ENCODE peak calls at places on chromosomes 6 and 20, in seven cellular contexts. A is aorta, C is heart right ventricle, D is fibroblast of lung, R is H1, N is cardiac muscle cell, I is esophagus muscularis mucosa. X is an unnamed sample. For H3K4me1, the result is how much of the 10 kb centered on the place peaks cover.

GRCh38 chr6:158608221-158608620 is 36.3 kb downstream of the DYNLT1 start:
- DNase-seq in D (no peak), N (no peak), A (no peak), C (no peak), I (no peak), R (no peak), X (no peak)

GRCh38 chr6:75345413-75345812 is 60.8 kb upstream of the TMEM30A start:
- DNase-seq in I (no peak), R (no peak), C (no peak), N (no peak), D (no peak), A (no peak), X (no peak)

GRCh38 chr6:69917834-69918233 is 51.5 kb downstream of the COL19A1 start:
- DNase-seq in R (no peak), C (no peak), N (peak), I (no peak), D (peak), A (no peak), X (no peak)

GRCh38 chr6:161901740-161902426 is 628.0 kb upstream of the AGPAT4 start:
- DNase-seq in I (no peak), D (peak), A (no peak), C (no peak), R (no peak), N (no peak), X (no peak)

GRCh38 chr20:38610521-38610920 is 8.9 kb downstream of the ARHGAP40 start:
- DNase-seq in D (peak), N (peak), C (no peak), A (no peak), R (no peak), I (no peak), X (no peak)

GRCh38 chr6:139765825-139766285 is 391.4 kb upstream of the CITED2 start:
- DNase-seq in N (peak), D (peak), I (no peak), A (no peak), R (no peak), C (no peak), X (no peak)

GRCh38 chr6:152123076-152123475 is 315.6 kb downstream of the ESR1 start:
- DNase-seq in C (no peak), N (no peak), I (no peak), R (no peak), A (no peak), D (no peak), X (no peak)

GRCh38 chr6:112311950-112312547 is 35.1 kb upstream of the RFPL4B start:
- DNase-seq in I (no peak), C (no peak), R (no peak), N (peak), A (no peak), D (no peak), X (no peak)

GRCh38 chr6:105501945-105502344 is 99.1 kb upstream of the PREP start:
- DNase-seq in A (no peak), I (no peak), D (no peak), C (no peak), R (no peak), N (no peak), X (no peak)

GRCh38 chr6:41634657-41635056 is 3.6 kb upstream of the MDFI start:
- DNase-seq in A (peak), N (peak), R (no peak), D (peak), I (no peak), C (no peak), X (no peak)

GRCh38 chr6:43926644-43927524 is 156.9 kb downstream of the VEGFA start:
- DNase-seq in A (peak), N (peak), D (peak), I (no peak), R (peak), C (no peak), X (no peak)

GRCh38 chr6:28081486-28081751 is 1.1 kb downstream of the ZNF165 start:
- DNase-seq in R (no peak), A (no peak), I (no peak), C (no peak), N (no peak), D (peak), X (no peak)

GRCh38 chr20:23119456-23120216 is 33.5 kb upstream of the CD93 start:
- DNase-seq in C (no peak), I (no peak), R (no peak), D (no peak), N (no peak), A (peak), X (no peak)

GRCh38 chr6:130524552-130524951 is 158.7 kb downstream of the TMEM200A start:
- DNase-seq in R (no peak), I (no peak), D (no peak), A (no peak), C (no peak), N (no peak), X (no peak)

GRCh38 chr6:134999107-134999506 is 49.2 kb upstream of the ALDH8A1 start:
- DNase-seq in D (no peak), C (no peak), N (no peak), I (no peak), A (no peak), R (no peak), X (no peak)

GRCh38 chr6:35757461-35758123 is 18.8 kb upstream of the CLPSL2 start:
- DNase-seq in C (no peak), A (no peak), N (peak), I (no peak), R (no peak), D (peak), X (no peak)

GRCh38 chr6:169839493-169839892 is 88.1 kb downstream of the ERMARD start:
- DNase-seq in I (peak), C (no peak), R (no peak), A (peak), D (no peak), N (no peak), X (no peak)

GRCh38 chr6:40391851-40392595 is 195.1 kb downstream of the LRFN2 start:
- DNase-seq in D (no peak), R (no peak), A (no peak), N (no peak), I (peak), C (no peak), X (no peak)

GRCh38 chr6:38170666-38171065 is 351.1 kb downstream of the ZFAND3 start:
- DNase-seq in N (no peak), I (no peak), R (no peak), D (no peak), C (no peak), A (peak), X (no peak)

GRCh38 chr6:42471116-42471515 is 19.4 kb upstream of the TRERF1 start:
- DNase-seq in N (no peak), I (no peak), R (no peak), A (no peak), C (no peak), D (no peak), X (no peak)

GRCh38 chr6:906920-907319 is 214.0 kb upstream of the EXOC2 start:
- DNase-seq in I (no peak), C (no peak), D (peak), R (no peak), A (no peak), N (no peak), X (no peak)

GRCh38 chr6:12313992-12314589 is 23.9 kb downstream of the EDN1 start:
- DNase-seq in N (no peak), D (peak), A (no peak), R (no peak), I (peak), C (no peak), X (no peak)

GRCh38 chr20:37336369-37337207 is 9.4 kb upstream of the SRC start:
- DNase-seq in D (peak), N (peak), A (peak), I (no peak), R (no peak), C (peak), X (no peak)

GRCh38 chr6:41966961-41967311 is 25.3 kb upstream of the CCND3 start:
- DNase-seq in I (no peak), D (peak), N (peak), R (no peak), A (no peak), C (no peak), X (no peak)

GRCh38 chr6:48957781-48958180 is 505.3 kb downstream of the MMUT start:
- DNase-seq in C (no peak), A (no peak), N (peak), D (no peak), I (no peak), R (no peak), X (no peak)

GRCh38 chr6:135568366-135568765 is 70.8 kb upstream of the AHI1 start:
- DNase-seq in N (peak), D (peak), C (no peak), I (no peak), A (no peak), R (no peak), X (no peak)

GRCh38 chr6:108732101-108732870 is 115.9 kb upstream of the ARMC2 start:
- DNase-seq in I (no peak), A (no peak), N (no peak), R (no peak), D (peak), C (no peak), X (no peak)

GRCh38 chr20:58603656-58604184 is 47.4 kb upstream of the STX16 start:
- DNase-seq in R (no peak), A (no peak), I (no peak), C (no peak), D (peak), N (no peak), X (no peak)

DNA sequence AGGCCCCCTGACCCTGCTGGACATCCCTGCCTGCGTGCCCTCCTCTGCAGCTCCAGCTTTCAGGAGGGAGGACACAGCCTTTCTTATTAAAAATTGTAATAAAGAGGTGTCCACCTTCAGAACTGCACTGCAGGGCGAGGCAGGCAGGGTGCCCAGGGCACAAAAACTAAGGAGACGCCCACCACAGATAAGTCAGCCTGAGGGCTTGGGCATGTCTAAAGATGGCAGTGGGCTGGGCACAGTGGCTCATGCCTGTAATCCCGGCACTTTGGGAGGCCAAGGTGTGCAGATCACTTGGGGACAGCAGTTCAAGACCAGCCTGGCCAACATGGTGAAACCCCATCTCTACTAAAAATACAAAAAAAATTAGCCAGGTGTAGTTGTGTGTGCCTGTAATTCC is 7.0 kb upstream of the C20orf144 start:
- DNase-seq in N (no peak), A (no peak), C (no peak), D (no peak), R (no peak), I (no peak), X (no peak)
- H3K4me1 ChIP-seq in N (under half), A (under half), C (under half), D (under half), R (under half), I (under half), X (under half)

GRCh38 chr6:160831751-160832150 is 129.7 kb downstream of the PLG start:
- DNase-seq in A (no peak), R (no peak), C (no peak), N (no peak), I (no peak), D (no peak), X (no peak)
- H3K27ac ChIP-seq in A (no peak), R (no peak), C (no peak), N (no peak), I (no peak), D (no peak), X (no peak)

DNA sequence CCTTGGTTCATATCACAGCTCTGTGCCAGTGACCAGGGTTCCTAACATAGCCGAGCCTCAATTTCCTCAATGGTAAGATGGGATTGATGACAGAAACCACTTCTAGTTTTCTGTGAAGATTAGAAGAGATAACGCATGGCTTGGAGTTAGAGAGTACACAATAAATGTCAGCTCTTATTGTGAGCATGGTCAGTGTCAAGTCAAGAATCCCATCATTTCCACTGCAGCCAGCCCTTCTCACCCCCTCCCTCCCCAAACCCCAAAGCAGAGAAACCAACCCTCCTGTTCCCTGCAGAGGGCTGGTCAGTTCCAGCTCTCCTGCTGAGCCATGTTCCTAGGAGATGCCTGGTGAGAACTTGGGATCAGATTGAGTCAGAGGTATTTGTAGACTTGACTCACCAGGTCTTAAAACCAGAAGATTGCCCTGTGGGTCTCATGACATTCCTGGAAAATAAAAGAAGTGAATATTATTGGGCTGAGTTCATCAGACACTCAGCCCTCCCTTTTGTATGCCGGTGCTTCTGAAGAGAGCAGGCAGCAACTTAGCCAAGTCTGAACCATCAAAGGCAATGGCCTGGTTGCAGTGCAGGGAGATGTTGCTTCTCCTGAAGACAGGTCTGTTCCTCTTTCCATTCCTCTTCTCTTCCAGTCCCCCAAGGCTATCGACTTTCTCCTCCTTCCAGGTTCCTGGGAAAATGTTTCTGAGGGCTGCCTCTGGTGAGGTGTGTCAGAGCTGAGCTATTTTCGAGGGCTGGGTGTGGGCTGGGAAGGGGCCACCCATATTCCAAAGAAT is 278.1 kb upstream of the SUPT3H start:
- DNase-seq in I (no peak), N (peak), C (no peak), A (no peak), R (no peak), D (peak), X (no peak)
- H3K4me3 ChIP-seq in I (no peak), N (no peak), C (no peak), A (no peak), R (no peak), D (no peak), X (no peak)

DNA sequence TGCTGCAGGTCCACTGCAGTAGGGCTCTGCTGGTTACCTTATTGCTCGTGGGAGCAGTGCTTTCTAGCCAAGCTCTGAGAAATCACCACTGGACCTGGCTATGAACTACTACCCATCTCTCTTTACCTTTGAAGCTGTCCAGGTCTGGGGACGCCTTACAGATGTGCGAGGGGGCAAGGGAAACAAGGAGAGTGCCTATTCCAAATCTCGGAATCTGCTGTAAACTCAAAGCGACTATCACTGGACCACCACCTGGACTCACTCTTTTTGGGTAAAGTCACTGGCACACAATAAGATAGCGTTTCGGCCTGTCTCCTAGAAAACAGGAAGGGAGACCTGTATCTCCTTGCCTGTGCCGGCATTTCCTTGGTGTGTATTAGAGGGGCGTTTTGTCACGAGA is 5.3 kb downstream of the NRN1 start:
- DNase-seq in D (no peak), I (no peak), N (no peak), C (no peak), A (no peak), R (no peak), X (no peak)
- H3K4me1 ChIP-seq in D (under half), I (half or more), N (under half), C (half or more), A (under half), R (half or more), X (under half)

GRCh38 chr20:45408646-45409213 is 641 bp downstream of the DBNDD2 start:
- DNase-seq in I (no peak), D (no peak), R (no peak), A (no peak), C (peak), N (no peak), X (no peak)

GRCh38 chr20:45405566-45406259 is 2.4 kb upstream of the DBNDD2 start:
- DNase-seq in D (peak), A (peak), N (no peak), R (no peak), I (no peak), C (peak), X (no peak)

GRCh38 chr20:45407783-45408645 is at the start of gene DBNDD2:
- DNase-seq in I (no peak), C (peak), R (no peak), D (no peak), N (no peak), A (no peak), X (no peak)

GRCh38 chr20:45406260-45407066 is 1.6 kb upstream of the DBNDD2 start:
- DNase-seq in R (no peak), N (peak), D (peak), A (peak), C (peak), I (no peak), X (peak)

GRCh38 chr20:45407067-45407745 is 883 bp upstream of the DBNDD2 start:
- DNase-seq in I (no peak), N (no peak), A (peak), D (peak), C (peak), R (no peak), X (peak)
- H3K27ac ChIP-seq in I (peak), N (peak), A (peak), D (peak), C (peak), R (no peak), X (no peak)

DNA sequence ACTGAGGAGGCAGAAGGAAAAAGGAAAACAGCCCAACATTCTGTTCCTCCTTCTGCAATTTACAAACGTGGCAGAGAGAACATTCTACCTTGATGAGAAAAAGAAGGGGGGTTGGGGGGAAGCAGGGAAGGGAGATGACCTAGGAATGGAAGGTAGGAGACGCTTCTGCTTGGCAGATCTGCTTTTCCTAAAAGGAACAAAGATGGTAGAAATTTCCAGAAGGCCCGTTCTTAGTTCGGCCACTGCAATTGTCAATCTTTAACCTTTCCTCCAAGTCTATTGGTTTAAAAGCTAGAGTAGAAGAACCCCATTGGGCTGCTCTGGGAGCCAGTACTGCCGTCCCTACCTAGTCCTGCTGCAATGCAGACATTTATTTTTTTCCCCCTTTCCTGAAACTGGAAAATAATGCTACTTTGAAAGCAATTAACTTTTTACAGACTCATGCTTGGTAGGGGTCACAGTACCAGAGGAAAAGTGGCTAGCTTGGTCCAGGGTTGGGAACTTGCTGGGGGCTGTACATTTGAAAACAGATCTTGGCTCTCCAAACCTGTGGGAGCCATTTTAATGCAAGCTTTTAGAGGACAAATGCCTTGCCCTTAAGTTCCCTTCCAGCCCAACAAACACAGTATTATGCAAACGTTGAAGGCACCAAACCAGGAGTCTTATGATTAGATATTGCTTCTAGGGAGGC is 2.7 kb downstream of the ZMYND8 start:
- DNase-seq in I (no peak), C (no peak), N (peak), A (no peak), D (peak), R (no peak), X (no peak)
- H3K4me3 ChIP-seq in I (peak), C (peak), N (peak), A (no peak), D (no peak), R (no peak), X (no peak)

GRCh38 chr6:107533415-107534059 is 43.6 kb downstream of the SOBP start:
- DNase-seq in R (no peak), A (no peak), I (no peak), N (no peak), D (no peak), C (no peak), X (no peak)
- H3K4me1 ChIP-seq in R (under half), A (under half), I (half or more), N (half or more), D (under half), C (under half), X (under half)

DNA sequence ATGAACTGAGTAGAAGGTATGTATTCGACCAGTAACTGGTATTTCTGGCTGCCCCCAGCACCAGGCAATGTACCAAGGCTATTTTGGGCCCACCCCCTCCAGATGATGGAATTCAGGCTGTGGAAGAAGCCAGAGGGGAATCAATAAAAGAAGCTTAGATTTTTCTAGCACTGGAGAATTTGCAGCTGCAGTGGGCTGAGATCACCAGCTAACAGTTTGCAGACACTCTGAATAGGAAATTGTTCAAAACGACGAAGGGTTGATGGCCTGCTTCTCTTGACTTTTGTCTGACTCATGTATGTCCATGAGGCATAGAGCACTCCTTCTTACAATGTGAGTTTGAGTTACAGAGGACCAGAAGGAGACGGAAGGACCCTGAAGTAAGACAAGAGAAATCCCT is 32.4 kb upstream of the FBXO9 start:
- DNase-seq in A (no peak), I (no peak), C (no peak), N (no peak), D (peak), R (no peak), X (no peak)
- H3K27ac ChIP-seq in A (no peak), I (peak), C (peak), N (peak), D (peak), R (no peak), X (no peak)

DNA sequence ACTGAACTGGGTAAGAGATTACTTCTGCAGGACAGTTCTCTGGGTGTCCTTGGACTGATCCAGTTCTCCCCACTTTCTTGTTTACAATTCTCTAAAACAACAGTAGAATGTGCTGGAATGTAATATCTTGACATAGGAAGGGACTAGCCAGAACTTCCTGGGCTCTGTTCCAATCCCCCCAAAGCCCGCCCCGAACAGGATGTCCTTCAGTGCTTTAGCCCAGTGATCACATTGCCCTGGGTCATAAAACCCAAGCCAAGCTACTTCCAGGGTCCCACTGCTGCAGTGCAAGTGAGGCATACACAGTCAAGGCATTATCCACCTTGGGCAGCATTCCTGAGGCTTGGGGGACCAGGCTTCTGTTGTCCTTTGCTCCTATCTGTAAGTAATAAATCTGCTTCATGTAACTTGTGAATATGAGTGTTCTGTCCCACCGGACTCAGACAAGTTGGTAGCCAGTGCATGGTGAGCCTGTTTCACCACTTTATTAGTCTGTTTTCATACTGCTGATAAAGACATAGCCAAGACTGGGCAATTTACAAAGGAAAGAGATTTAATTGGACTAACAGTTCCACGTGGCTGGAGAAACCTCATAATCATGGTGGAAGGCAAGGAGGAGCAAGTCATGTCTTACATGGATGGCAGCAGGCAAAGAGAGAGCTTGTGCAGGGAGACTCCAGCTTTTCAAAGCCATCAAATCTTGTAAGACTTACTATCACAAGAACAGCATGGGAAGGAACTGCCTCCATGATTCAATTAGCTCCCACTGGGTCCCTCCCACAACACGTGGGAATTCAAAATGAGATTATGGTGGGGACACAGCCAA is 23.5 kb downstream of the FITM2 start:
- DNase-seq in C (peak), D (no peak), I (no peak), N (peak), R (no peak), A (no peak), X (no peak)
- H3K4me3 ChIP-seq in C (no peak), D (no peak), I (no peak), N (no peak), R (no peak), A (no peak), X (no peak)